ENCODE peak calls at places on chromosomes 4 and X, in four cellular contexts. S, U, Y and L are unnamed samples.

GRCh38 chrX:105882581-105883275 is 60.4 kb downstream of the NRK start:
- DNase-seq in Y (no peak), U (no peak), S (no peak), L (no peak)

GRCh38 chr4:153137168-153137567 is 67.1 kb upstream of the TRIM2 start:
- DNase-seq in S (no peak), Y (no peak), U (peak), L (no peak)

GRCh38 chr4:112765317-112765989 is 128.5 kb downstream of the LARP7 start:
- DNase-seq in Y (peak), S (no peak), U (no peak), L (no peak)

GRCh38 chrX:134971926-134972325 is 18.9 kb upstream of the SMIM10 start:
- DNase-seq in Y (no peak), S (no peak), U (peak), L (peak)

GRCh38 chrX:107673933-107674479 is 45.7 kb downstream of the PRPS1 start:
- DNase-seq in S (peak), U (peak), Y (no peak), L (no peak)

GRCh38 chrX:53284684-53285447 is 3.5 kb upstream of the IQSEC2 start:
- DNase-seq in Y (no peak), U (peak), S (peak), L (no peak)

GRCh38 chrX:154419189-154419588 is 7.8 kb downstream of the TAFAZZIN start:
- DNase-seq in U (no peak), S (no peak), Y (no peak), L (no peak)

GRCh38 chr4:15232725-15233597 is 194.9 kb upstream of the C1QTNF7 start:
- DNase-seq in U (peak), Y (no peak), S (no peak), L (no peak)

GRCh38 chr4:129355529-129355928 is 259.6 kb downstream of the C4orf33 start:
- DNase-seq in S (no peak), U (no peak), Y (no peak), L (no peak)

GRCh38 chrX:121579016-121579760 is 531.8 kb downstream of the GLUD2 start:
- DNase-seq in Y (peak), S (peak), U (peak), L (no peak)

GRCh38 chrX:97039363-97040029 is 155.8 kb downstream of the RPA4 start:
- DNase-seq in U (peak), S (peak), Y (no peak), L (no peak)

GRCh38 chrX:154799554-154800348 is 5.5 kb downstream of the MPP1 start:
- DNase-seq in U (no peak), S (no peak), Y (no peak), L (no peak)

GRCh38 chrX:11702965-11703631 is 37.4 kb upstream of the ARHGAP6 start:
- DNase-seq in U (no peak), Y (no peak), S (no peak), L (no peak)

GRCh38 chr4:61540944-61541343 is 340.8 kb downstream of the ADGRL3 start:
- DNase-seq in U (no peak), S (no peak), Y (no peak), L (no peak)

GRCh38 chr4:105135746-105136145 is 10.9 kb upstream of the TET2 start:
- DNase-seq in Y (no peak), U (no peak), S (no peak), L (no peak)

GRCh38 chr4:83629945-83630684 is 94.2 kb downstream of the GPAT3 start:
- DNase-seq in S (peak), Y (no peak), U (peak), L (peak)

GRCh38 chr4:9920029-9920428 is 101.3 kb downstream of the SLC2A9 start:
- DNase-seq in Y (no peak), S (no peak), U (no peak), L (no peak)

GRCh38 chrX:109880629-109881028 is 122.3 kb upstream of the TMEM164 start:
- DNase-seq in Y (no peak), S (no peak), U (no peak), L (no peak)

GRCh38 chr4:76591992-76592391 is 157.0 kb downstream of the SHROOM3 start:
- DNase-seq in S (no peak), U (no peak), Y (no peak), L (no peak)
- H3K27ac ChIP-seq in S (no peak), U (peak), Y (no peak), L (no peak)

DNA sequence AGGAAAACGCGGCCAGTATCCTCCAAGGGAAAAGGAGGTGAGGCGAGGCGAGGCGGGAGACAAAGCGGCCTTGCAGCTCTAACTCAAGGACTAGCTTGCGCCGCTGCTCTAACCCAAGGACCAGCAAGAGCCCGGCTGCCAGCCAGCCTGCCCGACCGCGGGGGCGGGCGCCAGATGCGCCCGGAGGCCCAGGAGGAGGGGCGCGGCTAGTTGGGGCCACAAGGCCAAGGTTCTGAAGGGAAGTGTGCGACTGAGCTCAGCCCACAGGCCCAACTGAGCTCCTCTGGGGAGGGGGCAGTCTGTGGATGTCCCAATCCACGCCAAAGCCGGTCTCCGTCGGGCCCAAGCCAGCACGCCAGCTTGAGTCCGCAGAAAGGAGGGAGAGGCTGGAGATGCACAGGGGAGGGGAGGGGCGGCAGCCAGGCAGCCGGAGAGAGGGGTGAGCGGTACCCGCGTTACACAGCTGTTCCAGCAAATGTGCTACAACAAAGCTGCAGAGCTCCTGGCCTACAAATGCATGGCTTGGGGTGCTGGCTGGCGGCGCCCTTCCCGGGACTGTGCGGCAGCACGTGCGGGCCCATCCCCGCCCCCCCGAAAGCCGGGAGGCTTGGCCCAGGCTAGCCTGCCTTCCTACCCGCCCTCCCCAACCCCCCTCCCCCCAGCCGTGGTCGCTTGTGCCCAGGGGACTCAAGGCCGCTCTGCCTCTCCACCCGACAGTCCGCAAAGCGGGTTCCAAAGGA is 637 bp downstream of the AMER1 start:
- DNase-seq in S (peak), U (peak), Y (no peak), L (no peak)
- H3K27ac ChIP-seq in S (peak), U (peak), Y (peak), L (peak)

GRCh38 chrX:68697036-68697435 is 49.6 kb downstream of the STARD8 start:
- DNase-seq in U (no peak), Y (no peak), S (no peak), L (no peak)

GRCh38 chrX:68697465-68698125 is 50.1 kb downstream of the STARD8 start:
- DNase-seq in S (no peak), U (no peak), Y (no peak), L (no peak)

GRCh38 chrX:68695206-68695845 is 47.9 kb downstream of the STARD8 start:
- DNase-seq in S (no peak), U (no peak), Y (no peak), L (no peak)

GRCh38 chrX:68694429-68695205 is 47.2 kb downstream of the STARD8 start:
- DNase-seq in U (no peak), Y (no peak), S (no peak), L (no peak)

DNA sequence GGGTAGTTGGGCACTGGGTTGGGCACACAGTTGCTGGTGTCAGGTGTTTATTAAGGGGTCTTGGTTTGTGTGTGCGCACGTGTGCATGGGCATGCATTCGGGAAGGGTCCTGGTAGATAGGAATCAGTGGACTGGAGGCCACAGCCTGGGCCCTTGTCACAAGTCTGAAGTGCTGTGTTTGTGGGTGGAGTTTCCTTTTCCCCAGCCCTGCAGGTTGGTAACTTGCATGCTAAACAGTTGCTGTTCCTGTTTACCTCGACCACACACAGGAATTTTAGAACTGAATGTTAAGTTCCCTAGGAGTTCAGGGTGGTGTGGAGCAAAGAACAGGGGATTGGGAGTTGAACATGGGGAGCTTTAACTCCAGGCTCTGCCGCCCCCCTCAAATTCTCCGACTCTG is 48.8 kb downstream of the STARD8 start:
- DNase-seq in U (no peak), Y (no peak), S (no peak), L (no peak)
- H3K27ac ChIP-seq in U (no peak), Y (no peak), S (no peak), L (no peak)

GRCh38 chrX:1453951-1454785 is 1.5 kb upstream of the ASMTL start:
- DNase-seq in Y (peak), S (peak), U (peak), L (no peak)
- H3K27ac ChIP-seq in Y (no peak), S (peak), U (no peak), L (no peak)

DNA sequence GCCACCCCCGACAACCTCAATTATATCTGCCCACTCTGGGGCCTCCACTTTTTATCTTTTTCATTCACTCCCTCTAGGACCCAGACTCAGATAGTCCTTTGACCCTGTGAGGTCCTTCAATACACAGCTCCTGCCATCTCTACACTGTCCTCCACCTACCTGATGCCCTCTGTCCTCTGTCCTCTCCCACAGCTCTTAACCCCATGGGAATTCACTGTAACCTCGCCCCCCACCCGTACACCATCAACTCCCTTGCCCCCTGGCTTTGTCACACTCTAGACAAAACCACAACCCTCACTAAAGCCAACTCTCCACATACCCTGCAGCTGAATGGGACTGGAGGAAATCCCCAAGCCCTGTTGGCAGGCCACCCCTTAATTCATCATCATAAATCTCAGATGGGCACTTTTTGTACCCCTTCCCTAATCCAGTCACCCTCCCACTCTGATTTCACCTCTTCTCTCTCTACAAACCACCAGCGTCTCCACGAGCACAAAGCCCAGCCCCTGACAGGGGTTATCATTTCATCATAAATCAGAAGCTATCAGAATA is 52.3 kb upstream of the ENPP6 start:
- DNase-seq in Y (no peak), S (no peak), U (no peak), L (no peak)
- H3K27ac ChIP-seq in Y (no peak), S (no peak), U (no peak), L (no peak)